ENCODE peak calls at places on chromosomes 4 and X, in four cellular contexts. Z is IMR-90, D is trophoblast cell, W is neuronal stem cell. U is an unnamed sample.

GRCh38 chr4:171650543-171650942 is 162.7 kb upstream of the GALNTL6 start:
- DNase-seq in D (no peak), Z (no peak), W (no peak), U (peak; percentile 55)

GRCh38 chr4:175330236-175330635 is 412.1 kb downstream of the ADAM29 start:
- DNase-seq in Z (peak; percentile 50), W (no peak), D (peak; percentile 56), U (no peak)

GRCh38 chr4:32840461-32841189 is 2120.5 kb downstream of the PCDH7 start:
- DNase-seq in D (no peak), W (no peak), Z (no peak), U (no peak)

GRCh38 chrX:68492583-68492982 is 6.3 kb upstream of the YIPF6 start:
- DNase-seq in W (no peak), Z (no peak), D (no peak), U (no peak)

GRCh38 chr4:99645638-99646037 is 12.0 kb downstream of the C4orf54 start:
- DNase-seq in D (no peak), W (no peak), Z (no peak), U (no peak)

GRCh38 chr4:158211288-158211687 is 1.0 kb downstream of the TMEM144 start:
- DNase-seq in D (no peak), Z (no peak), W (no peak), U (peak; percentile 50)

GRCh38 chrX:119759333-119759766 is 962 bp downstream of the SOWAHD start:
- DNase-seq in D (no peak), W (no peak), Z (no peak), U (peak; percentile 12)

GRCh38 chr4:127778102-127778501 is 4.0 kb upstream of the HSPA4L start:
- DNase-seq in D (no peak), W (peak; percentile 26), Z (no peak), U (no peak)

GRCh38 chr4:142683997-142684396 is 162.1 kb downstream of the INPP4B start:
- DNase-seq in D (no peak), Z (no peak), W (no peak), U (no peak)

GRCh38 chr4:150799207-150799606 is 215.9 kb downstream of the LRBA start:
- DNase-seq in W (no peak), Z (no peak), D (no peak), U (peak; percentile 44)

GRCh38 chr4:136329042-136329662 is 1203.1 kb downstream of the PCDH18 start:
- DNase-seq in Z (no peak), D (peak; percentile 13), W (no peak), U (peak; percentile 37)

GRCh38 chr4:109046549-109047171 is 255.8 kb downstream of the COL25A1 start:
- DNase-seq in D (peak; percentile 6), Z (peak; percentile 84), W (no peak), U (no peak)

GRCh38 chr4:25154594-25155265 is 5.5 kb downstream of the SEPSECS start:
- DNase-seq in Z (no peak), W (no peak), D (no peak), U (no peak)

GRCh38 chrX:108000751-108001150 is 18.6 kb upstream of the TEX13B start:
- DNase-seq in Z (no peak), D (no peak), W (no peak), U (no peak)

GRCh38 chr4:139902328-139903217 is 237.0 kb downstream of the MGST2 start:
- DNase-seq in D (no peak), W (no peak), Z (peak; percentile 20), U (no peak)

GRCh38 chr4:1216869-1217294 is 32.0 kb downstream of the CTBP1 start:
- DNase-seq in D (no peak), W (no peak), Z (no peak), U (no peak)

GRCh38 chrX:13219990-13220764 is 99.7 kb downstream of the ATXN3L start:
- DNase-seq in W (no peak), D (no peak), Z (peak; percentile 62), U (no peak)

GRCh38 chrX:129116651-129117050 is 406.6 kb downstream of the SMARCA1 start:
- DNase-seq in Z (no peak), D (no peak), W (no peak), U (no peak)

GRCh38 chr4:40333921-40334352 is 1.2 kb upstream of the CHRNA9 start:
- DNase-seq in Z (peak; percentile 76), W (no peak), D (peak; percentile 41), U (peak; percentile 83)

GRCh38 chr4:185778307-185778706 is 33.7 kb downstream of the SORBS2 start:
- DNase-seq in Z (no peak), W (no peak), D (peak; percentile 18), U (no peak)

GRCh38 chrX:110394653-110395052 is 36.0 kb downstream of the RTL9 start:
- DNase-seq in W (no peak), D (peak; percentile 45), Z (peak; percentile 86), U (no peak)

GRCh38 chr4:184792950-184793555 is 32.7 kb downstream of the ACSL1 start:
- DNase-seq in D (peak; percentile 52), Z (peak; percentile 96), W (no peak), U (no peak)

DNA sequence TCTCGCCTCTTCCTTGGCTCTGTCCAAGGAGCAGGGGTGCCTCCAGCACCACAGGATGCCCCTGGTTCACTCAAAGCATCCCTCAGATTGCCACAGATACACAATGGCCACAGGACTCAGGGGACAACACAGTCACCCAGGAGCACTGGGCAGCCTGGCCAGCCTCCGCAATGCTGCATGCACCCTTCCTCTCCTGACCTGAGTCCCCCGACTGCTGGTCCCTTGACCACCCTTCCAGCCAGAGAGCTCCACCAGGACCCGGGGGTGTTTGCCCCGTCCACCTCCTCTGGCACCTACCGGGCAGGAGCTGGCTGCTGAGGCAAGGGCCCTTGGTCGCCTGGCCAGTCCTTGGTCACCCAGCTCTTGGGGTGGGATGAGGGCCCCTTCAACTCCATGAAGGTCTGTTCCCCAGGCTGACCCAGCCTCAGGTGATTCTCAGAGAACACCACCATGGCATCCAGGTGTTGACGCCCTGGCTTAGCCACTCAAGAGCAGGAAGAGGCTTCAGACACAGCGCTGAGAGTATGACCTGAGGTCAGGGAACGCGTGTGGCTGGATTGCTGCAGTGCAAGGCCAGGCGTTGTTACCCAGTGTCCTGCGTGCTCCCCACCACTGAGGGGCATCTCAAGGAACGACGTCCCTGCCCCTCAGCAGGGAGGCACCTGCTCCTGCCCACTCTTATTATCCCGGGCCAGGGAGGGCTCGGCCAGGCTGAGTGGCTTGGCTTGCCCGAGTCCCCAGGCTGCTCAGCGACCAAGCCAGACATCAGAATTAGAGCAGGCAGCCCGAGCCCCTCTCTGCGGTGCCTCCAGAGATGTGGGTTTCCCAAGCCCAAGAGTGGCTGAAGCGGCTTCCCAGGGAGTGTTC is 10.2 kb downstream of the ADRA2C start:
- DNase-seq in W (no peak), D (no peak), Z (no peak), U (no peak)
- H2BK5ac ChIP-seq in W (no peak overlapping the region), D (no peak overlapping the region), Z (no peak overlapping the region), U (no peak overlapping the region)

DNA sequence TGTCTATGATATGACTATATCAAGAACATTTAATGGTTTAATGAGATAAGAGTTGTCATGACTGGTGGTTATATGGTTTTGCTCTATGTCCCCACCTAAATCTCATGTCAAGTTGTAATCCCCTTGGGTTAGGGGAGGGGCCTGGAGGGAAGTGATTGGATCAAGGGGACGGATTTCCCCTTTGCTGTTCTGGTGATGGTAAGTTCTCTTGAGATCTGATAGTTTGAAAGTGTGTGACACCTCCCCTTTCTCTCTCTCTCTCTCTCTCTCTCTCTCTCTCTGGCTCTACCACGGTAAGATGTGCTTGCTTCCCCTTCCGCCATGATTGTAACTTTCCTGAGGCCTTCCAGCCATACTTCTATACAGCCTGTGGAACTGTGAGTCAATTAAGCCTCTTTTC is 803.4 kb downstream of the TRIML1 start:
- DNase-seq in W (no peak), Z (peak; percentile 21), D (no peak), U (no peak)
- H3K18ac ChIP-seq in W (no peak overlapping the region), Z (peak overlapping the region; percentile 90), D (no peak overlapping the region), U (no peak overlapping the region)

GRCh38 chrX:19377799-19378198 is 34.1 kb downstream of the PDHA1 start:
- DNase-seq in W (no peak), D (no peak), Z (no peak), U (no peak)
- H2BK5ac ChIP-seq in W (no peak overlapping the region), D (no peak overlapping the region), Z (no peak overlapping the region), U (no peak overlapping the region)

GRCh38 chr4:112726041-112726440 is 89.1 kb downstream of the LARP7 start:
- DNase-seq in W (no peak), D (peak; percentile 7), Z (no peak), U (no peak)
- H3K18ac ChIP-seq in W (no peak overlapping the region), D (no peak overlapping the region), Z (no peak overlapping the region), U (no peak overlapping the region)

GRCh38 chrX:64206556-64207162 is 1.2 kb upstream of the AMER1 start:
- DNase-seq in Z (peak; percentile 55), W (no peak), D (no peak), U (no peak)
- H2BK5ac ChIP-seq in Z (peak overlapping the region; percentile 76), W (no peak overlapping the region), D (no peak overlapping the region), U (no peak overlapping the region)

GRCh38 chrX:18886005-18886343 is 97.9 kb downstream of the PHKA2 start:
- DNase-seq in D (no peak), W (no peak), Z (no peak), U (peak; percentile 12)
- H3K18ac ChIP-seq in D (peak overlapping the region; percentile 91), W (no peak overlapping the region), Z (peak overlapping the region; percentile 21), U (no peak overlapping the region)

GRCh38 chr4:165327211-165328100 is at the start of gene MSMO1:
- DNase-seq in W (peak; percentile 97), Z (peak; percentile 99), D (peak; percentile 100), U (peak; percentile 100)
- H2BK5ac ChIP-seq in W (peak within 1 kb of the TSS; percentile 95), Z (peak within 1 kb of the TSS; percentile 81), D (peak within 1 kb of the TSS; percentile 98), U (peak within 1 kb of the TSS; percentile 80)

DNA sequence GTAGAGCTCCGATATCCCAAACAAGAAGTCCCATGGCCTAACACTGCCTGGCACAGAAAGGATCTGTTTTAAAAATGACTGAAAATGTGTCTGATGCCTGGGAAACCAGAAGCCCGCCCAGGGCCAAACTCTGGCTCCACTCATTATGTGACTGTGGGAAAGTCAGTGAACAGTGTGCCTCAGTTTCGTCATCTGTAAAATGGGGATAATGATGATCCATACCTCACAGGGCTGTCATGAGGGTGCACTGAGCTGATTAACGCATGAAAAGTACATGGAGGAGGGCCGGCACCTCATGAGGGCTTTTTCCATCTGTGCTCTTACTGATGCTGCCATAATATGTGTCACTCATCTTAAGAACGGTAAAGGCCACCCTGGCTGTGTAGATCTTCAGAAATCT is 5.1 kb downstream of the SLC2A9 start:
- DNase-seq in W (no peak), Z (no peak), D (no peak), U (no peak)
- H3K18ac ChIP-seq in W (no peak overlapping the region), Z (no peak overlapping the region), D (no peak overlapping the region), U (no peak overlapping the region)

DNA sequence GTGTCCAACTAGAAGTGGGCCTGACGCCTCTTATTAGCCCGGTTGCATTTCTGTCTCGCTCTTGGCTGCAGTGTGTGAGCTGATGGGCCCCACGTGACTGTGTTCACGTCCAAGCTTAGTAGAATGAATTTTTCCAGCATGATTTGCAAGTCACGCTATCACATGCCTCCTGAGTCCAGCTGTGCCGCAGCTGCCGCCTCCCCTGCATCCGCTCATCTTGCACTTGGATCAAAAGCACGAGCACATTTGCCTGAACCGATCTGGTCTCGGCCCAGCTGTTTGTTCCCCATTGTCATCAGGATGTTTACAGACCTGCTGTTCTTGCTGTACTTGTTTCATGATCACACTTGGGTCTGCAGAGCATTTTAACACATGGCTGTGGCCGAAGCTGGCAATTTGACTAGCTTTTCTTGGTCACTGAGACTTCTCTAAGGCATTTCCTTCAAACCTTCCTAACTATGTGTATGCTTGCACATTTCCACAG is 126.5 kb downstream of the KIT start:
- DNase-seq in Z (peak; percentile 91), D (peak; percentile 58), W (no peak), U (no peak)
- H2BK5ac ChIP-seq in Z (peak overlapping the region; percentile 86), D (no peak overlapping the region), W (no peak overlapping the region), U (no peak overlapping the region)

GRCh38 chr4:112145820-112146813 is 863 bp downstream of the FAM241A start:
- DNase-seq in W (peak; percentile 37), Z (peak; percentile 24), D (peak; percentile 50), U (peak; percentile 58)
- H3K18ac ChIP-seq in W (no peak overlapping the region), Z (peak overlapping the region; percentile 1), D (no peak overlapping the region), U (no peak overlapping the region)